ENCODE peak calls at places on chromosomes 12 and 14, in ten cellular contexts. O, S, Z, L, J, I, D, P, X and C are unnamed samples.

GRCh38 chr14:104105071-104105821 is 19.7 kb downstream of the ASPG start:
- DNase-seq in O (no peak), S (no peak), Z (no peak), L (no peak), J (no peak), I (no peak), D (no peak), P (no peak), X (no peak), C (no peak)

GRCh38 chr12:14416658-14417057 is 51.2 kb downstream of the ATF7IP start:
- DNase-seq in O (peak), S (no peak), Z (peak), L (no peak), J (peak), I (peak), D (peak), P (peak), X (peak), C (no peak)

GRCh38 chr12:40499856-40500255 is 192.4 kb upstream of the CNTN1 start:
- DNase-seq in O (no peak), S (no peak), Z (no peak), L (no peak), J (no peak), I (no peak), D (no peak), P (no peak), X (no peak), C (no peak)

GRCh38 chr14:40762177-40762576 is 844.5 kb upstream of the LRFN5 start:
- DNase-seq in O (no peak), S (no peak), Z (no peak), L (no peak), J (no peak), I (no peak), D (no peak), P (no peak), X (no peak), C (no peak)

GRCh38 chr12:20602671-20603402 is 92.3 kb upstream of the SLCO1C1 start:
- DNase-seq in O (peak), S (no peak), Z (peak), L (no peak), J (peak), I (no peak), D (no peak), P (peak), X (no peak), C (no peak)

GRCh38 chr12:12441051-12441807 is 84.4 kb downstream of the BORCS5 start:
- DNase-seq in O (no peak), S (no peak), Z (no peak), L (no peak), J (no peak), I (no peak), D (no peak), P (no peak), X (no peak), C (no peak)

GRCh38 chr14:100106260-100106659 is 41.0 kb downstream of the EVL start:
- DNase-seq in O (no peak), S (no peak), Z (no peak), L (no peak), J (no peak), I (no peak), D (no peak), P (no peak), X (no peak), C (no peak)

GRCh38 chr12:118685983-118686607 is 295.2 kb upstream of the SRRM4 start:
- DNase-seq in O (no peak), S (no peak), Z (no peak), L (no peak), J (no peak), I (no peak), D (no peak), P (no peak), X (peak), C (no peak)

GRCh38 chr12:50110762-50111416 is 1.1 kb upstream of the COX14 start:
- DNase-seq in O (peak), S (no peak), Z (peak), L (no peak), J (no peak), I (peak), D (peak), P (peak), X (peak), C (peak)

GRCh38 chr12:5204831-5205230 is 161.2 kb downstream of the KCNA5 start:
- DNase-seq in O (no peak), S (no peak), Z (no peak), L (no peak), J (no peak), I (no peak), D (no peak), P (no peak), X (no peak), C (no peak)

GRCh38 chr14:69554500-69554899 is 20.2 kb downstream of the CCDC177 start:
- DNase-seq in O (no peak), S (no peak), Z (no peak), L (no peak), J (no peak), I (no peak), D (no peak), P (no peak), X (peak), C (no peak)

GRCh38 chr14:46048127-46048526 is 603.5 kb downstream of the RPL10L start:
- DNase-seq in O (peak), S (no peak), Z (peak), L (peak), J (peak), I (peak), D (peak), P (peak), X (peak), C (no peak)

GRCh38 chr12:5954661-5955060 is 9.6 kb upstream of the ANO2 start:
- DNase-seq in O (no peak), S (peak), Z (no peak), L (no peak), J (no peak), I (no peak), D (no peak), P (no peak), X (no peak), C (no peak)

GRCh38 chr12:123101467-123102004 is 49.4 kb downstream of the PITPNM2 start:
- DNase-seq in O (no peak), S (no peak), Z (no peak), L (no peak), J (no peak), I (peak), D (no peak), P (no peak), X (no peak), C (no peak)

GRCh38 chr14:95143813-95144620 is 13.3 kb downstream of the DICER1 start:
- DNase-seq in O (peak), S (no peak), Z (peak), L (no peak), J (peak), I (no peak), D (peak), P (no peak), X (no peak), C (no peak)

GRCh38 chr12:13195244-13195643 is 1.3 kb upstream of the EMP1 start:
- DNase-seq in O (no peak), S (no peak), Z (peak), L (no peak), J (no peak), I (no peak), D (no peak), P (no peak), X (no peak), C (no peak)

GRCh38 chr12:43281563-43281962 is 270.4 kb downstream of the ADAMTS20 start:
- DNase-seq in O (no peak), S (no peak), Z (no peak), L (no peak), J (no peak), I (no peak), D (no peak), P (no peak), X (no peak), C (no peak)

GRCh38 chr12:48183876-48184548 is 568 bp downstream of the CCDC184 start:
- DNase-seq in O (no peak), S (no peak), Z (no peak), L (no peak), J (no peak), I (peak), D (no peak), P (no peak), X (no peak), C (no peak)

GRCh38 chr14:70907172-70907995 is at the start of gene PCNX1:
- DNase-seq in O (peak), S (peak), Z (peak), L (peak), J (peak), I (peak), D (peak), P (peak), X (peak), C (peak)

GRCh38 chr12:123094349-123095073 is 56.4 kb downstream of the PITPNM2 start:
- DNase-seq in O (peak), S (peak), Z (peak), L (peak), J (no peak), I (no peak), D (no peak), P (peak), X (peak), C (peak)

GRCh38 chr12:41103614-41104013 is 84.5 kb upstream of the PDZRN4 start:
- DNase-seq in O (no peak), S (no peak), Z (no peak), L (no peak), J (no peak), I (no peak), D (no peak), P (no peak), X (no peak), C (no peak)

GRCh38 chr12:76891609-76892008 is 12.8 kb upstream of the CSRP2 start:
- DNase-seq in O (no peak), S (no peak), Z (no peak), L (no peak), J (no peak), I (no peak), D (no peak), P (no peak), X (no peak), C (no peak)

GRCh38 chr12:6182279-6182898 is 17.8 kb upstream of the CD9 start:
- DNase-seq in O (peak), S (peak), Z (peak), L (no peak), J (peak), I (no peak), D (no peak), P (no peak), X (peak), C (no peak)

GRCh38 chr12:109020750-109021380 is at the start of gene SVOP:
- DNase-seq in O (peak), S (peak), Z (peak), L (peak), J (peak), I (peak), D (no peak), P (peak), X (peak), C (peak)

DNA sequence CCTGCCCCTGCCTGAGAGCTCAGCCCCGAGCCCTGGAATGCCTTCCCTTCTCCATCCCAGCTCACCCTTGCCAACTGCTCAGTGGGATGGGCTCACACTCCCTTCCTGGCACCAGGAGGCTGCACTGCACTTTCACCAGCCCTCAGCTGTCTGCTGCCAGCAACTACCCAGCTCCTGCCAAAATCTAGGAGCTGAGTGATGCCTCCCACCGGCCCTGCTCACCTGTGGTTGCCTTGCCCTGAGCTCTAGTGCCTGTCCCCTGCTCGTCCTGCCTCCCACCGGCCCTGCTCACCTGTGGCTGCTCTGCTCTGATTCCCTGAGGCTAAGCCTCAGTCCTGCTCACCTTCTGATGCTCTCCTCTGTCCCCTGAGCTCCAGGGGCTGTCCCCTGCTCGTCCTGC is 119.8 kb downstream of the TMEM121 start:
- DNase-seq in O (no peak), S (no peak), Z (no peak), L (no peak), J (no peak), I (no peak), D (no peak), P (no peak), X (no peak), C (no peak)
- H3K4me2 ChIP-seq in O (no peak), S (no peak), Z (no peak), L (no peak), J (no peak), I (no peak), D (no peak), P (no peak), X (no peak), C (no peak)

GRCh38 chr14:21712039-21712438 is 38.4 kb upstream of the OR4E1 start:
- DNase-seq in O (no peak), S (no peak), Z (no peak), L (no peak), J (no peak), I (no peak), D (no peak), P (no peak), X (no peak), C (no peak)

GRCh38 chr14:21714318-21714929 is 40.8 kb upstream of the OR4E1 start:
- DNase-seq in O (no peak), S (no peak), Z (no peak), L (no peak), J (no peak), I (no peak), D (no peak), P (no peak), X (no peak), C (no peak)

GRCh38 chr14:21711360-21711961 is 37.8 kb upstream of the OR4E1 start:
- DNase-seq in O (peak), S (peak), Z (peak), L (peak), J (peak), I (peak), D (peak), P (peak), X (peak), C (peak)
- H3K4me2 ChIP-seq in O (no peak), S (no peak), Z (no peak), L (no peak), J (no peak), I (no peak), D (no peak), P (no peak), X (no peak), C (no peak)

GRCh38 chr14:91708795-91709194 is 23.1 kb downstream of the CATSPERB start:
- DNase-seq in O (no peak), S (no peak), Z (no peak), L (no peak), J (no peak), I (no peak), D (no peak), P (no peak), X (no peak), C (no peak)
- H3K4me2 ChIP-seq in O (no peak), S (no peak), Z (no peak), L (no peak), J (no peak), I (no peak), D (no peak), P (no peak), X (no peak), C (no peak)

GRCh38 chr14:29584992-29585391 is 342.7 kb downstream of the PRKD1 start:
- DNase-seq in O (peak), S (no peak), Z (peak), L (no peak), J (peak), I (peak), D (no peak), P (peak), X (peak), C (no peak)
- H3K4me2 ChIP-seq in O (peak), S (no peak), Z (peak), L (no peak), J (no peak), I (no peak), D (no peak), P (peak), X (peak), C (no peak)